ENCODE peak calls at places on chromosomes 4 and X, in four cellular contexts. A is caudate nucleus, N is mesendoderm, H is Calu3. T is an unnamed sample.

GRCh38 chr4:8182858-8183725 is 16.0 kb upstream of the SH3TC1 start:
- DNase-seq in A (no peak), N (no peak), H (peak; percentile 85), T (no peak)

GRCh38 chr4:4289575-4289929 is 402 bp downstream of the LYAR start:
- DNase-seq in H (peak; percentile 9), A (no peak), N (peak; percentile 16), T (no peak)

GRCh38 chrX:85851418-85851817 is 195.9 kb downstream of the CHM start:
- DNase-seq in N (peak; percentile 37), A (peak; percentile 0), H (peak; percentile 52), T (no peak)

GRCh38 chrX:19863237-19864223 is 23.9 kb downstream of the SH3KBP1 start:
- DNase-seq in A (no peak), H (no peak), N (no peak), T (no peak)

GRCh38 chr4:48667148-48667547 is 112.9 kb downstream of the FRYL start:
- DNase-seq in A (no peak), N (no peak), H (no peak), T (no peak)

GRCh38 chrX:30951003-30951402 is 61.9 kb upstream of the TAB3 start:
- DNase-seq in A (no peak), N (no peak), H (no peak), T (no peak)

GRCh38 chr4:26048378-26048882 is 134.4 kb downstream of the SMIM20 start:
- DNase-seq in N (no peak), A (no peak), H (no peak), T (no peak)

GRCh38 chr4:6731301-6731641 is 15.3 kb downstream of the BLOC1S4 start:
- DNase-seq in N (no peak), H (no peak), A (no peak), T (no peak)

GRCh38 chr4:139416073-139416673 is 37.7 kb upstream of the RAB33B start:
- DNase-seq in A (no peak), H (peak; percentile 24), N (peak; percentile 39), T (no peak)

GRCh38 chr4:7430965-7431695 is 3.6 kb downstream of the PSAPL1 start:
- DNase-seq in H (no peak), N (no peak), A (no peak), T (no peak)

GRCh38 chr4:86185659-86186058 is 174.2 kb downstream of the MAPK10 start:
- DNase-seq in N (no peak), A (no peak), H (no peak), T (no peak)

GRCh38 chr4:109803924-109804571 is 2.2 kb upstream of the CFI start:
- DNase-seq in N (peak; percentile 83), A (no peak), H (peak; percentile 40), T (no peak)

GRCh38 chr4:65018313-65018712 is 609.1 kb upstream of the TECRL start:
- DNase-seq in A (no peak), N (no peak), H (no peak), T (no peak)

GRCh38 chrX:103687696-103688191 is 1.2 kb upstream of the MORF4L2 start:
- DNase-seq in N (peak; percentile 88), H (peak; percentile 57), A (peak; percentile 67), T (peak; percentile 23)

GRCh38 chrX:109199726-109200125 is 282.2 kb downstream of the GUCY2F start:
- DNase-seq in N (no peak), H (no peak), A (no peak), T (no peak)

GRCh38 chrX:10012776-10013175 is 45.6 kb downstream of the CLDN34 start:
- DNase-seq in A (no peak), N (no peak), H (no peak), T (no peak)